ENCODE peak calls at places on chromosomes 5 and 9, in eight cellular contexts. One of them, this sample, is unnamed.
A peak's percentile ranks its signal among the peaks of the same experiment; 100 is the strongest.

GRCh38 chr5:50667653-50668403 is 1.4 kb downstream of the PARP8 start:
- DNase-seq in activated T-cell treated with anti-CD3 and anti-CD28 coated beads for 1 hour: peak; percentile 81
- DNase-seq in omental fat pad: peak; percentile 62
- DNase-seq in left cardiac atrium: peak; percentile 79
- DNase-seq in iPS-NIHi11: peak; percentile 63
- DNase-seq in endothelial cell: peak; percentile 80
- DNase-seq in brain microvascular endothelial cell: peak; percentile 61
- DNase-seq in stimulated activated CD4-positive, alpha-beta T cell treated with anti-CD3 and anti-CD28 coated beads, Interleukin-1b, Interleukin-23, amount 100 ng/mL, for 4 hours: peak; percentile 81
- DNase-seq in this sample: peak; percentile 16

GRCh38 chr5:137105351-137105750 is 393.8 kb downstream of the SPOCK1 start:
- DNase-seq in left cardiac atrium: no peak
- DNase-seq in stimulated activated CD4-positive, alpha-beta T cell treated with anti-CD3 and anti-CD28 coated beads, Interleukin-1b, Interleukin-23, amount 100 ng/mL, for 4 hours: no peak
- DNase-seq in iPS-NIHi11: no peak
- DNase-seq in activated T-cell treated with anti-CD3 and anti-CD28 coated beads for 1 hour: no peak
- DNase-seq in omental fat pad: no peak
- DNase-seq in endothelial cell: no peak
- DNase-seq in brain microvascular endothelial cell: no peak
- DNase-seq in this sample: no peak

GRCh38 chr5:120435129-120435528 is 29.0 kb upstream of the PRR16 start:
- DNase-seq in iPS-NIHi11: no peak
- DNase-seq in activated T-cell treated with anti-CD3 and anti-CD28 coated beads for 1 hour: no peak
- DNase-seq in left cardiac atrium: no peak
- DNase-seq in omental fat pad: no peak
- DNase-seq in endothelial cell: no peak
- DNase-seq in brain microvascular endothelial cell: no peak
- DNase-seq in stimulated activated CD4-positive, alpha-beta T cell treated with anti-CD3 and anti-CD28 coated beads, Interleukin-1b, Interleukin-23, amount 100 ng/mL, for 4 hours: no peak
- DNase-seq in this sample: no peak

GRCh38 chr5:142087920-142088679 is 20.5 kb upstream of the NDFIP1 start:
- DNase-seq in endothelial cell: no peak
- DNase-seq in iPS-NIHi11: no peak
- DNase-seq in stimulated activated CD4-positive, alpha-beta T cell treated with anti-CD3 and anti-CD28 coated beads, Interleukin-1b, Interleukin-23, amount 100 ng/mL, for 4 hours: peak; percentile 16
- DNase-seq in activated T-cell treated with anti-CD3 and anti-CD28 coated beads for 1 hour: no peak
- DNase-seq in brain microvascular endothelial cell: no peak
- DNase-seq in left cardiac atrium: no peak
- DNase-seq in omental fat pad: no peak
- DNase-seq in this sample: no peak

GRCh38 chr5:151459680-151460079 is 12.3 kb downstream of the SLC36A1 start:
- DNase-seq in iPS-NIHi11: no peak
- DNase-seq in brain microvascular endothelial cell: peak; percentile 61
- DNase-seq in left cardiac atrium: no peak
- DNase-seq in activated T-cell treated with anti-CD3 and anti-CD28 coated beads for 1 hour: no peak
- DNase-seq in omental fat pad: no peak
- DNase-seq in endothelial cell: no peak
- DNase-seq in stimulated activated CD4-positive, alpha-beta T cell treated with anti-CD3 and anti-CD28 coated beads, Interleukin-1b, Interleukin-23, amount 100 ng/mL, for 4 hours: no peak
- DNase-seq in this sample: no peak

GRCh38 chr9:134591573-134591981 is 50.0 kb upstream of the COL5A1 start:
- DNase-seq in left cardiac atrium: no peak
- DNase-seq in omental fat pad: no peak
- DNase-seq in brain microvascular endothelial cell: peak; percentile 25
- DNase-seq in endothelial cell: no peak
- DNase-seq in stimulated activated CD4-positive, alpha-beta T cell treated with anti-CD3 and anti-CD28 coated beads, Interleukin-1b, Interleukin-23, amount 100 ng/mL, for 4 hours: no peak
- DNase-seq in iPS-NIHi11: no peak
- DNase-seq in activated T-cell treated with anti-CD3 and anti-CD28 coated beads for 1 hour: no peak
- DNase-seq in this sample: no peak

GRCh38 chr5:98880151-98880550 is 48.7 kb downstream of the CHD1 start:
- DNase-seq in omental fat pad: no peak
- DNase-seq in stimulated activated CD4-positive, alpha-beta T cell treated with anti-CD3 and anti-CD28 coated beads, Interleukin-1b, Interleukin-23, amount 100 ng/mL, for 4 hours: no peak
- DNase-seq in brain microvascular endothelial cell: peak; percentile 28
- DNase-seq in activated T-cell treated with anti-CD3 and anti-CD28 coated beads for 1 hour: no peak
- DNase-seq in iPS-NIHi11: no peak
- DNase-seq in endothelial cell: no peak
- DNase-seq in left cardiac atrium: no peak
- DNase-seq in this sample: peak; percentile 22

GRCh38 chr5:27172708-27173107 is 134.3 kb upstream of the CDH9 start:
- DNase-seq in activated T-cell treated with anti-CD3 and anti-CD28 coated beads for 1 hour: no peak
- DNase-seq in omental fat pad: no peak
- DNase-seq in iPS-NIHi11: no peak
- DNase-seq in left cardiac atrium: no peak
- DNase-seq in brain microvascular endothelial cell: no peak
- DNase-seq in stimulated activated CD4-positive, alpha-beta T cell treated with anti-CD3 and anti-CD28 coated beads, Interleukin-1b, Interleukin-23, amount 100 ng/mL, for 4 hours: no peak
- DNase-seq in endothelial cell: no peak
- DNase-seq in this sample: no peak

GRCh38 chr9:129868571-129869486 is 33.6 kb downstream of the USP20 start:
- DNase-seq in stimulated activated CD4-positive, alpha-beta T cell treated with anti-CD3 and anti-CD28 coated beads, Interleukin-1b, Interleukin-23, amount 100 ng/mL, for 4 hours: peak; percentile 67
- DNase-seq in iPS-NIHi11: no peak
- DNase-seq in left cardiac atrium: peak; percentile 47
- DNase-seq in omental fat pad: no peak
- DNase-seq in brain microvascular endothelial cell: no peak
- DNase-seq in activated T-cell treated with anti-CD3 and anti-CD28 coated beads for 1 hour: peak; percentile 78
- DNase-seq in endothelial cell: no peak
- DNase-seq in this sample: peak; percentile 12

GRCh38 chr9:7103382-7104170 is 345.8 kb downstream of the KDM4C start:
- DNase-seq in activated T-cell treated with anti-CD3 and anti-CD28 coated beads for 1 hour: no peak
- DNase-seq in left cardiac atrium: no peak
- DNase-seq in brain microvascular endothelial cell: peak; percentile 70
- DNase-seq in endothelial cell: peak; percentile 8
- DNase-seq in iPS-NIHi11: peak; percentile 25
- DNase-seq in stimulated activated CD4-positive, alpha-beta T cell treated with anti-CD3 and anti-CD28 coated beads, Interleukin-1b, Interleukin-23, amount 100 ng/mL, for 4 hours: no peak
- DNase-seq in omental fat pad: no peak
- DNase-seq in this sample: peak; percentile 7

GRCh38 chr5:160262151-160262550 is 32.8 kb downstream of the FABP6 start:
- DNase-seq in activated T-cell treated with anti-CD3 and anti-CD28 coated beads for 1 hour: no peak
- DNase-seq in brain microvascular endothelial cell: no peak
- DNase-seq in stimulated activated CD4-positive, alpha-beta T cell treated with anti-CD3 and anti-CD28 coated beads, Interleukin-1b, Interleukin-23, amount 100 ng/mL, for 4 hours: no peak
- DNase-seq in left cardiac atrium: no peak
- DNase-seq in iPS-NIHi11: peak; percentile 53
- DNase-seq in omental fat pad: no peak
- DNase-seq in endothelial cell: no peak
- DNase-seq in this sample: no peak

GRCh38 chr5:179132586-179133355 is 72.6 kb downstream of the ZNF354C start:
- DNase-seq in activated T-cell treated with anti-CD3 and anti-CD28 coated beads for 1 hour: no peak
- DNase-seq in endothelial cell: no peak
- DNase-seq in iPS-NIHi11: no peak
- DNase-seq in stimulated activated CD4-positive, alpha-beta T cell treated with anti-CD3 and anti-CD28 coated beads, Interleukin-1b, Interleukin-23, amount 100 ng/mL, for 4 hours: no peak
- DNase-seq in brain microvascular endothelial cell: no peak
- DNase-seq in omental fat pad: no peak
- DNase-seq in left cardiac atrium: no peak
- DNase-seq in this sample: no peak

GRCh38 chr5:148842161-148842560 is 15.8 kb downstream of the ADRB2 start:
- DNase-seq in stimulated activated CD4-positive, alpha-beta T cell treated with anti-CD3 and anti-CD28 coated beads, Interleukin-1b, Interleukin-23, amount 100 ng/mL, for 4 hours: no peak
- DNase-seq in brain microvascular endothelial cell: no peak
- DNase-seq in omental fat pad: no peak
- DNase-seq in iPS-NIHi11: no peak
- DNase-seq in endothelial cell: no peak
- DNase-seq in left cardiac atrium: no peak
- DNase-seq in activated T-cell treated with anti-CD3 and anti-CD28 coated beads for 1 hour: no peak
- DNase-seq in this sample: no peak

GRCh38 chr5:104598285-104598684 is 1035.7 kb upstream of the NUDT12 start:
- DNase-seq in brain microvascular endothelial cell: no peak
- DNase-seq in left cardiac atrium: no peak
- DNase-seq in stimulated activated CD4-positive, alpha-beta T cell treated with anti-CD3 and anti-CD28 coated beads, Interleukin-1b, Interleukin-23, amount 100 ng/mL, for 4 hours: no peak
- DNase-seq in iPS-NIHi11: no peak
- DNase-seq in omental fat pad: no peak
- DNase-seq in endothelial cell: no peak
- DNase-seq in activated T-cell treated with anti-CD3 and anti-CD28 coated beads for 1 hour: no peak
- DNase-seq in this sample: peak; percentile 37

GRCh38 chr5:173673295-173674170 is 57.1 kb upstream of the BOD1 start:
- DNase-seq in activated T-cell treated with anti-CD3 and anti-CD28 coated beads for 1 hour: no peak
- DNase-seq in endothelial cell: peak; percentile 30
- DNase-seq in left cardiac atrium: no peak
- DNase-seq in iPS-NIHi11: no peak
- DNase-seq in omental fat pad: no peak
- DNase-seq in stimulated activated CD4-positive, alpha-beta T cell treated with anti-CD3 and anti-CD28 coated beads, Interleukin-1b, Interleukin-23, amount 100 ng/mL, for 4 hours: no peak
- DNase-seq in brain microvascular endothelial cell: no peak
- DNase-seq in this sample: no peak

This sample was measured in RCC 7860.